ENCODE peak calls at places on chromosomes 6 and 20, in four cellular contexts. One of them, this sample, is unnamed.

GRCh38 chr6:26336355-26337198 is 28.4 kb upstream of the BTN3A2 start:
- DNase-seq in tibial nerve: no peak
- DNase-seq in psoas muscle: no peak
- DNase-seq in coronary artery: no peak
- DNase-seq in this sample: no peak

GRCh38 chr6:6781172-6781876 is 192.8 kb downstream of the LY86 start:
- DNase-seq in tibial nerve: peak; percentile 56
- DNase-seq in psoas muscle: peak; percentile 71
- DNase-seq in coronary artery: no peak
- DNase-seq in this sample: no peak

GRCh38 chr6:140485740-140486467 is 1111.5 kb upstream of the CITED2 start:
- DNase-seq in tibial nerve: no peak
- DNase-seq in psoas muscle: no peak
- DNase-seq in coronary artery: no peak
- DNase-seq in this sample: no peak

GRCh38 chr6:16683524-16684194 is 77.6 kb downstream of the ATXN1 start:
- DNase-seq in tibial nerve: peak; percentile 48
- DNase-seq in psoas muscle: peak; percentile 57
- DNase-seq in coronary artery: peak; percentile 80
- DNase-seq in this sample: peak; percentile 68

GRCh38 chr20:33796263-33796906 is 14.8 kb upstream of the CHMP4B start:
- DNase-seq in tibial nerve: no peak
- DNase-seq in psoas muscle: no peak
- DNase-seq in coronary artery: no peak
- DNase-seq in this sample: no peak

GRCh38 chr6:42563697-42564495 is at the start of gene UBR2:
- DNase-seq in tibial nerve: peak; percentile 98
- DNase-seq in psoas muscle: peak; percentile 97
- DNase-seq in coronary artery: peak; percentile 98
- DNase-seq in this sample: peak; percentile 99

GRCh38 chr6:7216941-7217621 is 95.9 kb downstream of the SSR1 start:
- DNase-seq in tibial nerve: no peak
- DNase-seq in psoas muscle: peak; percentile 88
- DNase-seq in coronary artery: no peak
- DNase-seq in this sample: no peak

GRCh38 chr20:49693435-49694171 is 20.1 kb downstream of the B4GALT5 start:
- DNase-seq in tibial nerve: no peak
- DNase-seq in psoas muscle: no peak
- DNase-seq in coronary artery: no peak
- DNase-seq in this sample: no peak

GRCh38 chr20:32743237-32744112 is at the start of gene COMMD7:
- DNase-seq in tibial nerve: peak; percentile 30
- DNase-seq in psoas muscle: peak; percentile 84
- DNase-seq in coronary artery: peak; percentile 77
- DNase-seq in this sample: no peak

GRCh38 chr6:123715243-123715863 is 78.6 kb upstream of the TRDN start:
- DNase-seq in tibial nerve: peak; percentile 31
- DNase-seq in psoas muscle: no peak
- DNase-seq in coronary artery: no peak
- DNase-seq in this sample: no peak

GRCh38 chr6:40819182-40819834 is 219.7 kb downstream of the UNC5CL start:
- DNase-seq in tibial nerve: no peak
- DNase-seq in psoas muscle: no peak
- DNase-seq in coronary artery: no peak
- DNase-seq in this sample: no peak

GRCh38 chr6:11460837-11461661 is 76.5 kb upstream of the TMEM170B start:
- DNase-seq in tibial nerve: no peak
- DNase-seq in psoas muscle: no peak
- DNase-seq in coronary artery: no peak
- DNase-seq in this sample: no peak

GRCh38 chr6:15303162-15303919 is 57.5 kb downstream of the JARID2 start:
- DNase-seq in tibial nerve: no peak
- DNase-seq in psoas muscle: no peak
- DNase-seq in coronary artery: no peak
- DNase-seq in this sample: no peak
- H3K27ac ChIP-seq in tibial nerve: no peak overlapping the region
- H3K27ac ChIP-seq in psoas muscle: no peak overlapping the region
- H3K27ac ChIP-seq in coronary artery: no peak overlapping the region
- H3K27ac ChIP-seq in this sample: no peak overlapping the region

DNA sequence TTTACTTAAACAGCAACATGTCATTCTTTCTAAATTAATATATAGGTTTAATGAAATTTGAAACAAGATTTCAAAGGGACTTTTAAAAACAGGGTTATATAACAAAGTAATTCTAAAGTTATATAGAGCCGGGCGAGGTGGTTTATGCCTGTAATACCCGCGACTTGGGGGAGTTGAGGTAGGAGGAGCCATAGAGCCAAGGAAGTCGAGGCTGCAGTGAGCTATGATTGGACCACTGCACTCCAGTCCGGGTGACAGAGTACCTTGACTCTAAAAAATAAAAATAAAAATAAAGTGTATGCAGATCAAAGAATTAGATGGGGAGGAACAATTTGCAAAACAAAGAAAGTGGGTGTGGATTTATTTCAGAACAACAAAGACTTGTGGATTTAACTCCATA is 151.1 kb upstream of the GLP1R start:
- DNase-seq in tibial nerve: no peak
- DNase-seq in psoas muscle: no peak
- DNase-seq in coronary artery: no peak
- DNase-seq in this sample: no peak
- TF ChIP-seq CTCF in tibial nerve: no peak
- TF ChIP-seq CTCF in psoas muscle: no peak
- TF ChIP-seq CTCF in coronary artery: no peak
- TF ChIP-seq CTCF in this sample: no peak

GRCh38 chr20:62363920-62364851 is 2.9 kb downstream of the LAMA5 start:
- DNase-seq in tibial nerve: no peak
- DNase-seq in psoas muscle: peak; percentile 64
- DNase-seq in coronary artery: peak; percentile 78
- DNase-seq in this sample: peak; percentile 67

GRCh38 chr20:62365814-62366369 is 1.2 kb downstream of the LAMA5 start:
- DNase-seq in tibial nerve: no peak
- DNase-seq in psoas muscle: peak; percentile 54
- DNase-seq in coronary artery: no peak
- DNase-seq in this sample: no peak

GRCh38 chr20:62362991-62363919 is 3.9 kb downstream of the LAMA5 start:
- DNase-seq in tibial nerve: no peak
- DNase-seq in psoas muscle: peak; percentile 55
- DNase-seq in coronary artery: peak; percentile 76
- DNase-seq in this sample: no peak

GRCh38 chr20:62366370-62367135 is 559 bp downstream of the LAMA5 start:
- DNase-seq in tibial nerve: no peak
- DNase-seq in psoas muscle: peak; percentile 64
- DNase-seq in coronary artery: no peak
- DNase-seq in this sample: no peak

DNA sequence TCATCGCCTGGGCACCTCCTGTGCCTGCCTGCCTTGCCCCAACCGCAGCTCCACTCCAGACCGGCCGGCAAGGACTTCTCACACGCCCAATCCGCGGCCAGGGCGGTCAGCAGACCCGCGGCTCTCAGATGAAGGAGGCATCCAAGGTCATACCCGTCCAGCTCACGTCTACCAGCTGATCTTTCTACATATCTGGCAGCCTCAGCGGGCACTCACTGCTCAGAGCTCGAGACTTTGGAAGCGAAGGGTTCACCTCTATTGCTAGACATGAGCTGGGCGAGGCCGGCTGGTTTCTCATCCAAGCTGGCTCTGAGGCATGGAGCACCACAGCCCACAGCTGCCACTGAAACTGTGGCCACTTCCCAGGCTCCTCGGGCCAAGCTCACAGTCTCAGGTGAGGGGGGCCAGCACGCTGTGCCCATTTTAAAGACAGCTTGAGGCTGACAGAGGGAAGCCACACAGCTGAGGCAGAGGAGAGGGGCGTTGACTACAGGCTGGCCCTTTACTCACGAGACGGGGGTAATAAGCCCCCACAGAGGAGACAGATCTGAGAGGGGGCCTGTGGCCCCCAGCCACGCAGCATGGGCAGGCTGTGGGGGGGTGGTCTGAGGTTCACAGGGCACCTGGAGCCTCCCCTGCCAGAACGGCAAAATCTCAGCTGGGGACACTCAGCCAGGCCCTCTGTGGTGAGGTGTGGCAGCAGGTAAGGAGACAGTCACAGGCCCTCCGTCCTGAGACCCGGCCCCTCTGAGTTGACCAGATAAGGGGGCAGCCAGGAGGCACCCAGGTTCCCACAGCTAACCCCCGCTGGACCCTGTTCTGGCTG is 2.0 kb downstream of the LAMA5 start:
- DNase-seq in tibial nerve: no peak
- DNase-seq in psoas muscle: peak; percentile 84
- DNase-seq in coronary artery: peak; percentile 88
- DNase-seq in this sample: peak; percentile 86
- H3K27ac ChIP-seq in tibial nerve: peak overlapping the region; percentile 47
- H3K27ac ChIP-seq in psoas muscle: peak overlapping the region; percentile 87
- H3K27ac ChIP-seq in coronary artery: peak overlapping the region; percentile 95
- H3K27ac ChIP-seq in this sample: peak overlapping the region; percentile 98

GRCh38 chr20:63279931-63280330 is 7.3 kb downstream of the ARFGAP1 start:
- DNase-seq in tibial nerve: no peak
- DNase-seq in psoas muscle: no peak
- DNase-seq in coronary artery: no peak
- DNase-seq in this sample: no peak

GRCh38 chr20:63281741-63282665 is 9.4 kb downstream of the ARFGAP1 start:
- DNase-seq in tibial nerve: no peak
- DNase-seq in psoas muscle: no peak
- DNase-seq in coronary artery: no peak
- DNase-seq in this sample: no peak

GRCh38 chr20:63280371-63280770 is 7.8 kb downstream of the ARFGAP1 start:
- DNase-seq in tibial nerve: no peak
- DNase-seq in psoas muscle: no peak
- DNase-seq in coronary artery: no peak
- DNase-seq in this sample: no peak

GRCh38 chr20:63282946-63283345 is 10.0 kb upstream of the COL20A1 start:
- DNase-seq in tibial nerve: no peak
- DNase-seq in psoas muscle: no peak
- DNase-seq in coronary artery: no peak
- DNase-seq in this sample: no peak

DNA sequence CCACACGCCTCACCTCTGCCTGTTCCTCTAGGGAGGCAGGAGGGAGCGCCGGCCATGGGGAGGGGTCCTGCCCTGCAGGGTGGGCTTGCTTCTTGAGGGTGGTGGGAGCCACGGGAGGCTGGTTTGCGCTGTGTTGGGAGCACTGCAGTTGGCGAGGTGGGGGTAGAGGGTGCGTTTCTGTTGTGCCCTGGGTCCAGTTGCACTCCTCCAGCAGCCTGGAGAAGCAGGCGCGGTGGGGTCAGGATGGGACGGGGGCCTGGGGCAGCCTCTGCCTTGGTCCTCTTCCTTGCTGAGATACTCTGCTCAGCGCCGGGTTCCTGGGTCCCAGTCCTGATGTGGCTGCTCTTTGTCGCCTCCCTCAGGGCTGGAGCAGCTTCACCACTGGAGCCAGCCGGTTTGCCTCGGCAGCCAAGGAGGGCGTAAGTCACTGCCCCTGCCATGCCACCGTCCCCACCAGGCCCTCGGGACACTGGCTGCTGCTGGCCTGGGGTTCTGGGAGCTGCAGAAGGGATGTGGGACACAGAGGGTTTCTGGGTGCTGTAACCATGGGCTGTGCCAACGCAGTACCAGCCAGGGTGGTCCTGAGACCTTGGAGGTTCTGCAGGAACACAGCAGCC is 8.4 kb downstream of the ARFGAP1 start:
- DNase-seq in tibial nerve: no peak
- DNase-seq in psoas muscle: no peak
- DNase-seq in coronary artery: no peak
- DNase-seq in this sample: no peak
- TF ChIP-seq CTCF in tibial nerve: no peak
- TF ChIP-seq CTCF in psoas muscle: no peak
- TF ChIP-seq CTCF in coronary artery: no peak
- TF ChIP-seq CTCF in this sample: no peak

GRCh38 chr20:3925899-3926638 is 36.9 kb downstream of the PANK2 start:
- DNase-seq in tibial nerve: no peak
- DNase-seq in psoas muscle: no peak
- DNase-seq in coronary artery: no peak
- DNase-seq in this sample: no peak
- H3K27ac ChIP-seq in tibial nerve: no peak overlapping the region
- H3K27ac ChIP-seq in psoas muscle: no peak overlapping the region
- H3K27ac ChIP-seq in coronary artery: no peak overlapping the region
- H3K27ac ChIP-seq in this sample: no peak overlapping the region

GRCh38 chr20:60003776-60004175 is 45.6 kb downstream of the CDH26 start:
- DNase-seq in tibial nerve: no peak
- DNase-seq in psoas muscle: no peak
- DNase-seq in coronary artery: peak; percentile 47
- DNase-seq in this sample: no peak
- TF ChIP-seq CTCF in tibial nerve: no peak
- TF ChIP-seq CTCF in psoas muscle: no peak
- TF ChIP-seq CTCF in coronary artery: no peak
- TF ChIP-seq CTCF in this sample: no peak

This sample was measured in ascending aorta.